ENCODE peak calls at places on chromosomes 3 and 15, in ten cellular contexts. I is AG10803, M is epithelial cell of prostate, E is HAP-1, N is endothelial cell, T is posterior cingulate gyrus, D is nephron progenitor cell, F is neural crest cell, A is AG04450, Z is H9. J is an unnamed sample.

GRCh38 chr3:66312039-66312438 is 91.2 kb downstream of the SLC25A26 start:
- DNase-seq in N (no peak), D (no peak), M (no peak), E (no peak), I (no peak), T (no peak), A (no peak), F (no peak), Z (no peak), J (no peak)

GRCh38 chr3:120172070-120172469 is 77.8 kb upstream of the GSK3B start:
- DNase-seq in Z (no peak), I (peak; percentile 90), F (no peak), M (no peak), T (peak; percentile 35), A (no peak), E (no peak), N (no peak), D (no peak), J (no peak)

GRCh38 chr3:191269289-191270085 is 59.7 kb upstream of the CCDC50 start:
- DNase-seq in Z (no peak), I (no peak), N (no peak), T (no peak), E (no peak), M (no peak), D (no peak), A (peak; percentile 24), F (no peak), J (no peak)

GRCh38 chr3:45544024-45544718 is 50.4 kb upstream of the LIMD1 start:
- DNase-seq in D (no peak), F (no peak), N (no peak), M (no peak), A (no peak), Z (no peak), E (no peak), I (no peak), T (no peak), J (no peak)

GRCh38 chr3:105614288-105615030 is 247.8 kb downstream of the ALCAM start:
- DNase-seq in A (no peak), N (peak; percentile 5), F (no peak), E (no peak), M (no peak), D (no peak), I (peak; percentile 18), Z (no peak), T (no peak), J (peak; percentile 61)

GRCh38 chr3:69320867-69321266 is 65.0 kb downstream of the FRMD4B start:
- DNase-seq in D (no peak), A (no peak), T (no peak), E (no peak), F (no peak), Z (no peak), N (no peak), M (no peak), I (no peak), J (no peak)

GRCh38 chr3:3080309-3080708 is 29.9 kb downstream of the IL5RA start:
- DNase-seq in I (no peak), D (no peak), M (no peak), N (no peak), T (no peak), E (no peak), A (no peak), Z (no peak), F (no peak), J (no peak)

GRCh38 chr3:154786724-154787123 is 293.4 kb upstream of the MME start:
- DNase-seq in T (no peak), A (no peak), E (no peak), M (no peak), Z (no peak), D (no peak), N (no peak), F (no peak), I (no peak), J (no peak)

GRCh38 chr15:32837935-32838334 is 120.1 kb downstream of the GREM1 start:
- DNase-seq in A (no peak), M (no peak), T (no peak), E (no peak), N (no peak), Z (no peak), F (no peak), D (no peak), I (peak; percentile 58), J (no peak)

GRCh38 chr15:78696436-78696835 is 55.4 kb upstream of the CHRNB4 start:
- DNase-seq in M (no peak), I (no peak), N (no peak), E (no peak), T (no peak), Z (no peak), A (no peak), F (no peak), D (no peak), J (no peak)

GRCh38 chr15:57384024-57384423 is 7.7 kb downstream of the CGNL1 start:
- DNase-seq in M (no peak), E (no peak), I (no peak), D (no peak), T (no peak), N (no peak), Z (no peak), F (no peak), A (no peak), J (no peak)

GRCh38 chr3:9204253-9205005 is 45.0 kb downstream of the SRGAP3 start:
- DNase-seq in N (no peak), D (peak; percentile 61), M (no peak), E (peak; percentile 57), F (peak; percentile 55), T (peak; percentile 61), Z (no peak), A (no peak), I (no peak), J (peak; percentile 42)

GRCh38 chr3:134357914-134358811 is 16.1 kb downstream of the AMOTL2 start:
- DNase-seq in D (peak; percentile 44), N (no peak), M (no peak), Z (peak; percentile 73), I (peak; percentile 98), F (no peak), A (peak; percentile 96), E (peak; percentile 84), T (no peak), J (peak; percentile 79)

GRCh38 chr15:62071711-62072308 is 5.0 kb downstream of the C2CD4A start:
- DNase-seq in E (no peak), I (peak; percentile 55), T (no peak), F (no peak), M (no peak), Z (no peak), N (no peak), A (no peak), D (no peak), J (no peak)

GRCh38 chr3:158642474-158643210 is 1.7 kb upstream of the GFM1 start:
- DNase-seq in A (no peak), E (no peak), T (no peak), N (no peak), D (no peak), F (no peak), M (no peak), I (no peak), Z (no peak), J (no peak)

GRCh38 chr15:74821091-74821789 is 5.2 kb upstream of the CPLX3 start:
- DNase-seq in M (no peak), E (no peak), D (no peak), I (peak; percentile 11), T (no peak), F (no peak), A (no peak), N (no peak), Z (peak; percentile 63), J (no peak)

GRCh38 chr15:82999905-83000671 is 11.4 kb downstream of the C15orf40 start:
- DNase-seq in M (no peak), N (no peak), E (peak; percentile 54), A (no peak), Z (no peak), T (no peak), I (peak; percentile 70), F (no peak), D (no peak), J (peak; percentile 19)

GRCh38 chr15:67501836-67502461 is 19.0 kb upstream of the C15orf61 start:
- DNase-seq in D (no peak), I (no peak), N (no peak), M (no peak), F (no peak), E (peak; percentile 51), A (no peak), Z (no peak), T (no peak), J (no peak)

GRCh38 chr3:56874269-56874668 is 72.5 kb upstream of the ARHGEF3 start:
- DNase-seq in N (no peak), T (no peak), D (no peak), Z (no peak), F (no peak), E (no peak), M (no peak), I (no peak), A (no peak), J (no peak)

GRCh38 chr3:96813820-96814580 is 394 bp upstream of the EPHA6 start:
- DNase-seq in F (peak; percentile 52), Z (peak; percentile 56), N (peak; percentile 73), I (peak; percentile 35), D (peak; percentile 72), E (peak; percentile 76), T (peak; percentile 53), A (no peak), M (no peak), J (peak; percentile 83)

GRCh38 chr3:164208026-164208425 is 870.3 kb downstream of the SI start:
- DNase-seq in D (no peak), I (no peak), A (no peak), E (no peak), F (no peak), Z (no peak), N (no peak), M (no peak), T (no peak), J (no peak)

GRCh38 chr3:99551520-99551919 is 86.9 kb upstream of the COL8A1 start:
- DNase-seq in N (no peak), I (no peak), D (no peak), A (no peak), M (no peak), T (no peak), F (no peak), Z (no peak), E (no peak), J (no peak)

GRCh38 chr3:49908378-49909199 is 4.9 kb upstream of the MST1R start:
- DNase-seq in F (no peak), Z (no peak), I (no peak), A (no peak), T (no peak), D (no peak), M (no peak), E (no peak), N (no peak), J (no peak)

GRCh38 chr3:107753494-107753893 is 230.7 kb downstream of the BBX start:
- DNase-seq in E (peak; percentile 38), F (peak; percentile 48), M (no peak), T (peak; percentile 46), D (peak; percentile 26), Z (peak; percentile 69), A (no peak), I (peak; percentile 35), N (peak; percentile 67), J (peak; percentile 31)

GRCh38 chr3:13111173-13111873 is 38.1 kb upstream of the IQSEC1 start:
- DNase-seq in F (no peak), A (no peak), M (no peak), D (no peak), E (no peak), Z (no peak), N (no peak), I (no peak), T (no peak), J (no peak)

GRCh38 chr3:122988507-122988906 is 39.1 kb downstream of the SEMA5B start:
- DNase-seq in Z (no peak), I (no peak), F (no peak), N (no peak), M (no peak), T (no peak), E (no peak), A (no peak), D (no peak), J (no peak)

GRCh38 chr3:150663461-150663860 is 40.3 kb downstream of the ERICH6 start:
- DNase-seq in D (no peak), A (no peak), T (no peak), F (no peak), Z (no peak), E (no peak), N (no peak), M (no peak), I (no peak), J (no peak)

GRCh38 chr15:85515212-85515611 is 134.8 kb downstream of the AKAP13 start:
- DNase-seq in D (no peak), N (no peak), Z (no peak), E (no peak), F (no peak), A (no peak), T (no peak), I (no peak), M (no peak), J (no peak)

J was measured in Caco-2.